ENCODE peak calls at places on chromosomes 12 and 14, in four cellular contexts. D is HepG2, G is upper lobe of left lung, J is stomach. H is an unnamed sample.

GRCh38 chr12:132347471-132347855 is 18.1 kb upstream of the GALNT9 start:
- DNase-seq in G (no peak), J (no peak), D (no peak), H (no peak)

GRCh38 chr12:104643921-104644669 is 187.3 kb downstream of the CHST11 start:
- DNase-seq in D (no peak), G (peak; percentile 58), J (peak; percentile 68), H (peak; percentile 61)

GRCh38 chr12:108103087-108103486 is 26.0 kb upstream of the WSCD2 start:
- DNase-seq in J (no peak), G (no peak), D (no peak), H (no peak)

GRCh38 chr14:26394114-26394855 is 203.5 kb downstream of the NOVA1 start:
- DNase-seq in D (no peak), J (peak; percentile 34), G (no peak), H (peak; percentile 20)

GRCh38 chr14:90419200-90419599 is 22.4 kb downstream of the CALM1 start:
- DNase-seq in J (peak; percentile 74), G (peak; percentile 43), D (no peak), H (peak; percentile 60)

GRCh38 chr14:99191663-99192621 is 80.1 kb downstream of the BCL11B start:
- DNase-seq in D (no peak), J (peak; percentile 71), G (peak; percentile 62), H (peak; percentile 52)

GRCh38 chr14:101405171-101405883 is 156.0 kb upstream of the DIO3 start:
- DNase-seq in J (peak; percentile 37), D (no peak), G (no peak), H (peak; percentile 26)

GRCh38 chr12:38904932-38905479 is 385 bp downstream of the CPNE8 start:
- DNase-seq in J (peak; percentile 64), G (peak; percentile 93), D (peak; percentile 52), H (peak; percentile 88)

GRCh38 chr12:92854344-92854743 is 74.8 kb downstream of the EEA1 start:
- DNase-seq in G (no peak), D (peak; percentile 52), J (no peak), H (no peak)

GRCh38 chr12:121513464-121514183 is 67.2 kb downstream of the KDM2B start:
- DNase-seq in G (peak; percentile 50), D (peak; percentile 78), J (peak; percentile 49), H (peak; percentile 58)

GRCh38 chr12:88650715-88651114 is 70.4 kb upstream of the KITLG start:
- DNase-seq in D (no peak), J (no peak), G (no peak), H (no peak)

GRCh38 chr14:103121161-103121845 is 2.0 kb upstream of the TNFAIP2 start:
- DNase-seq in D (no peak), G (peak; percentile 78), J (no peak), H (peak; percentile 48)

GRCh38 chr12:47112679-47113078 is 32.9 kb upstream of the AMIGO2 start:
- DNase-seq in J (no peak), D (no peak), G (no peak), H (no peak)

GRCh38 chr12:6443361-6443983 is 1.3 kb upstream of the CD27 start:
- DNase-seq in J (no peak), G (no peak), D (no peak), H (no peak)

GRCh38 chr14:90620540-90621204 is 195.6 kb downstream of the TTC7B start:
- DNase-seq in J (no peak), D (no peak), G (no peak), H (no peak)

GRCh38 chr14:79598339-79598738 is 613.0 kb downstream of the DIO2 start:
- DNase-seq in D (no peak), J (no peak), G (no peak), H (no peak)

GRCh38 chr14:81516941-81517797 is 16.5 kb downstream of the SEL1L start:
- DNase-seq in G (no peak), J (no peak), D (peak; percentile 83), H (peak; percentile 30)

GRCh38 chr12:4833511-4833910 is 76.2 kb upstream of the KCNA1 start:
- DNase-seq in G (no peak), D (no peak), J (no peak), H (no peak)

GRCh38 chr12:15428632-15429031 is 106.3 kb downstream of the PTPRO start:
- DNase-seq in D (no peak), J (no peak), G (no peak), H (no peak)

GRCh38 chr14:100454437-100454836 is 131.3 kb downstream of the SLC25A47 start:
- DNase-seq in J (no peak), G (no peak), D (no peak), H (no peak)

GRCh38 chr14:24798911-24799310 is 164.9 kb upstream of the GZMB start:
- DNase-seq in D (no peak), G (no peak), J (no peak), H (no peak)

GRCh38 chr14:74510955-74511354 is 17.4 kb downstream of the ISCA2 start:
- DNase-seq in G (no peak), D (no peak), J (no peak), H (no peak)

GRCh38 chr14:63027719-63028118 is 17.5 kb downstream of the KCNH5 start:
- DNase-seq in G (no peak), J (no peak), D (no peak), H (no peak)

GRCh38 chr12:112303004-112303403 is 79.2 kb downstream of the HECTD4 start:
- DNase-seq in J (no peak), G (no peak), D (no peak), H (no peak)

GRCh38 chr14:72558721-72559120 is 335.2 kb downstream of the DPF3 start:
- DNase-seq in D (no peak), J (no peak), G (no peak), H (no peak)

GRCh38 chr12:50276912-50277671 is 6.2 kb downstream of the LIMA1 start:
- DNase-seq in D (no peak), G (no peak), J (no peak), H (no peak)

GRCh38 chr12:103301642-103302620 is 193.8 kb downstream of the C12orf42 start:
- DNase-seq in G (no peak), J (no peak), D (no peak), H (no peak)

GRCh38 chr12:75850751-75851462 is 180.7 kb downstream of the PHLDA1 start:
- DNase-seq in D (no peak), G (no peak), J (no peak), H (peak; percentile 14)

GRCh38 chr14:56585461-56586084 is 6.0 kb downstream of the TMEM260 start:
- DNase-seq in D (no peak), J (no peak), G (no peak), H (no peak)

GRCh38 chr14:91891081-91891480 is 23.7 kb upstream of the TC2N start:
- DNase-seq in J (no peak), G (no peak), D (no peak), H (no peak)

GRCh38 chr12:76057316-76057715 is 25.7 kb upstream of the PHLDA1 start:
- DNase-seq in G (no peak), D (no peak), J (no peak), H (no peak)

GRCh38 chr14:68589447-68590232 is 203.2 kb downstream of the ZFP36L1 start:
- DNase-seq in G (no peak), J (no peak), D (no peak), H (peak; percentile 42)

GRCh38 chr12:53200458-53201169 is 6.4 kb downstream of the ITGB7 start:
- DNase-seq in D (no peak), J (no peak), G (no peak), H (no peak)

GRCh38 chr12:67919406-67919805 is 69.8 kb upstream of the IFNG-AS1 start:
- DNase-seq in G (no peak), D (no peak), J (no peak), H (no peak)
- TF ChIP-seq EP300 in G (no peak), D (no peak), J (no peak), H (no peak)

GRCh38 chr12:65739606-65740005 is 84.7 kb upstream of the HMGA2 start:
- DNase-seq in J (no peak), G (no peak), D (no peak), H (no peak)

GRCh38 chr12:65741662-65742480 is 82.4 kb upstream of the HMGA2 start:
- DNase-seq in D (peak; percentile 42), G (no peak), J (no peak), H (peak; percentile 10)

GRCh38 chr12:65742481-65742971 is 81.8 kb upstream of the HMGA2 start:
- DNase-seq in J (no peak), G (no peak), D (no peak), H (no peak)

GRCh38 chr12:65740506-65740872 is 83.8 kb upstream of the HMGA2 start:
- DNase-seq in G (no peak), J (no peak), D (no peak), H (no peak)

DNA sequence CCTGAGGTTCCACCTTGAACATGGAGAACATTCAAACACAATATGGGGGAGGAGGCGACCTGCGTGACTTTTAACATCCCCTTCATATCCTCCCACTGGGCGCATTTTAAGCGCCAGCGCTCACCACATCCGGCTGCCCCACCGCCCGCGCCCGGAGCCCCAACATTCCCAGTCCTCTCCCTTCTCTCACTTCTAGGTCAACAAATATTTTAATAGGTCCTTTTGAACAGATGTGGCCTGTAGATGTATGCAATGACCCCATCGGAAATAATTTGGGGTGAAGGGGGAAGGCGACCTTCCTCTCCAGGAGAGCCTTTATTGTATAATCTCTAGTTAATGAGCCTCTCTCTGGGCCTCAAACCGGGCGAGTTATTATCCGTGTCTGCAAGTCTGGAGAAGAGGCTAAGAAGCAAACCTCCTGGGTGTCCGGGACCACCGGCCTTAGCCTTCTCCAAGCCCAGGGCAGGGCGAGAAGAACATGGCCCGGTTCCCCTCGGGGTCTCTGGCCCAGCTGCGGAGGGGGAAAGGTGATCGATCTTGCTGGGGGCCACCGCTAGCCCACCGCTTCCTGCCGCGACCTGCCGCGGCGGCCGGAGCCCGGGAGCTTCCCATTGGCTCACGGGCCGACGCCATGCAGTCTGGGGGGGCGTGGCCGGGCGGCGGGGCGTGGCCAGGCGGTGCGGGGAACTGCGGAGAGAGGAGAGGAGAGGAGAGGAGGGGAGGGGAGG is 83.2 kb upstream of the HMGA2 start:
- DNase-seq in J (peak; percentile 83), D (peak; percentile 69), G (no peak), H (peak; percentile 85)
- TF ChIP-seq POLR2A in J (no peak), D (peak; percentile 33), G (no peak), H (no peak)

GRCh38 chr12:67070307-67070600 is 198.9 kb upstream of the CAND1 start:
- DNase-seq in D (no peak), J (no peak), G (no peak), H (no peak)
- H3K4me3 ChIP-seq in D (no peak overlapping the region), J (no peak overlapping the region), G (no peak overlapping the region), H (no peak overlapping the region)

DNA sequence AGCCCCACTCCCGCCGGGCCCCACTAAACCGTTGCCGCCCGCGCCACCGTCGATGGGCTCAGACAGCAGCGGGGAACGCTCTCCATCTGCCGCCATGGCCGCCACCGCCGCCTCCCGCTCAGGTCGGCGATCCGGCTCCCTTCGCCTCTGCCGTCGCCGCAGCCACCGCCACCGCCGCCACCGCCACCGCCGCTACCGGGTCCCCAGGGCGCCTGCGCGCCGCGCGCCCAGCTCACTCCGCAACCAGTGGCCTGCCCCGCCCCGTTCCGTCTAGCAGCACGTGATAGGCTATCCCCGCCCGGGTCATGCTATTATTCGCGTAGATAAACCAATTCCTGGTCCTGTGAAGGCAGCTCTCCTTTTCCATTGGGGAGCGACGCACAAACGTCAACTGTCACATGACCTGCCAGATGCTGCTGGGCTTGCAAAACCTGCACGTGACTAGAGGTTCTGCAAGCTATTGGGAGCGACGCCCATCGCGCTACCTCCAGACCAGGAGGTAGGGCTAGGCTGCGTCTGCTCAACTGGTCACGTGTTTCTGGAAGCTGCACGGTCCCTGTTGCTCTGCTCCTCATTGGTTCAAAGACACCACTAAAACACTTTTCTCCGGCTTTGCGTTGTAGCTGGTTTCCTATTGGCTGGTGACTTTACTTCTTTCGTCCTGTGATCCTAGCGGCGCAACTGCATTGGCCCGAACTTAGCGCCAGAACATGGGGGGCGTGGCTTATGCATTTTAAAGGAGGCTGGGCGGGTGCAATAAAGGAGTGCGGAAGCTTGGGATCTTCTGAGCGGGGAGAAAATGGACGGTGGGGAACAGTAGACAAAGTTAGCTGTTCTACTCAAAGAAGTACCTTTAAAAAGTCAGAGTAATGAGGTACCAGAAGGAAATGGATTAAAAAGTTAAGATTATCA is at the start of gene PIP4P1:
- DNase-seq in J (peak; percentile 99), G (peak; percentile 100), D (peak; percentile 100), H (peak; percentile 98)
- TF ChIP-seq EP300 in J (no peak), G (no peak), D (peak; percentile 56), H (peak; percentile 59)